ENCODE peak calls at places on chromosomes 4 and X, in five cellular contexts. One of them, this sample, is unnamed.

GRCh38 chr4:185265942-185266341 is 56.5 kb downstream of the SNX25 start:
- DNase-seq in adipocyte: peak
- DNase-seq in cardiac fibroblast: peak
- DNase-seq in SK-N-MC: no peak
- DNase-seq in aorta: no peak
- DNase-seq in this sample: no peak

GRCh38 chr4:184282251-184282713 is 64.6 kb upstream of the ENPP6 start:
- DNase-seq in adipocyte: no peak
- DNase-seq in cardiac fibroblast: no peak
- DNase-seq in SK-N-MC: no peak
- DNase-seq in aorta: no peak
- DNase-seq in this sample: no peak

GRCh38 chrX:9267415-9267814 is 197.4 kb upstream of the TBL1X start:
- DNase-seq in adipocyte: no peak
- DNase-seq in cardiac fibroblast: no peak
- DNase-seq in SK-N-MC: no peak
- DNase-seq in aorta: no peak
- DNase-seq in this sample: no peak

GRCh38 chrX:156001667-156002021 is 4.1 kb downstream of the IL9R start:
- DNase-seq in adipocyte: no peak
- DNase-seq in cardiac fibroblast: no peak
- DNase-seq in SK-N-MC: no peak
- DNase-seq in aorta: no peak
- DNase-seq in this sample: no peak

GRCh38 chrX:21126661-21127060 is 247.6 kb upstream of the CNKSR2 start:
- DNase-seq in adipocyte: no peak
- DNase-seq in cardiac fibroblast: no peak
- DNase-seq in SK-N-MC: no peak
- DNase-seq in aorta: no peak
- DNase-seq in this sample: no peak

GRCh38 chrX:13418126-13419091 is 98.6 kb upstream of the ATXN3L start:
- DNase-seq in adipocyte: peak
- DNase-seq in cardiac fibroblast: peak
- DNase-seq in SK-N-MC: no peak
- DNase-seq in aorta: no peak
- DNase-seq in this sample: no peak

GRCh38 chr4:114509340-114509739 is 89.3 kb upstream of the UGT8 start:
- DNase-seq in adipocyte: no peak
- DNase-seq in cardiac fibroblast: no peak
- DNase-seq in SK-N-MC: no peak
- DNase-seq in aorta: no peak
- DNase-seq in this sample: no peak

GRCh38 chrX:141375011-141375730 is 132.9 kb upstream of the SPANXC start:
- DNase-seq in adipocyte: peak
- DNase-seq in cardiac fibroblast: peak
- DNase-seq in SK-N-MC: no peak
- DNase-seq in aorta: no peak
- DNase-seq in this sample: peak

GRCh38 chr4:14445882-14446281 is 556.4 kb upstream of the CPEB2 start:
- DNase-seq in adipocyte: no peak
- DNase-seq in cardiac fibroblast: peak
- DNase-seq in SK-N-MC: no peak
- DNase-seq in aorta: no peak
- DNase-seq in this sample: no peak

GRCh38 chrX:107454302-107454701 is 4.8 kb downstream of the FRMPD3 start:
- DNase-seq in adipocyte: no peak
- DNase-seq in cardiac fibroblast: peak
- DNase-seq in SK-N-MC: no peak
- DNase-seq in aorta: no peak
- DNase-seq in this sample: no peak

DNA sequence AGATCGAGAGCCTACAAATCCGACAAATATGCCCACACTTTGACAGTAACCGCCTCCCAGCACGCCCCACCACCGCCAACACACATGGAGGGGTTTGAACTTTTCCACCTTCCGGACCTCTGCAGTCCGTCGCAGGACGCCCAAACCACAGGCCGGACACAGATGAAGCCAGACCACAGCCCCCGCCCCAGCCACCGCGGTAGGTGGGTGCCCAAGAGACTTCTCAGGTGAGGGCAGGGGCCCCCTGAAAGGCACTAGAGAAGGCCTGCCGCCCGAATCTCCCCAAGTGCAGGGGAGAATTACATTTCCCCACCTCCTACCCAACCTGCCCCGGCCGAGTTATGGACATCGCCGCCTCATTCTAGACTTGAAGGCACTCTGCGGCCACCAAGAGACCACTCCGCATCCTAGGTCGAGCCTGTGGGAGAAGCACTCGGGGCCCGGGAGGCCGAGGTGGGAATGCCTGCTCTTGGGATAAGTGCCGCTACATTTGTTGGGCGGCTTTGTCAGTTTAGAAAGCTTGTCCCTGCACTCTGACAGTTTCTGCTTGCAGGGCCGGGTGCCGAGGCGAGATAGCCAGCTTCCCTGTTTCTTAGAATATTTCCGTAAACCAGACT is 21.5 kb downstream of the HAND2 start:
- DNase-seq in adipocyte: no peak
- DNase-seq in cardiac fibroblast: no peak
- DNase-seq in SK-N-MC: no peak
- DNase-seq in aorta: no peak
- DNase-seq in this sample: no peak
- H3K4me3 ChIP-seq in adipocyte: peak
- H3K4me3 ChIP-seq in cardiac fibroblast: no peak
- H3K4me3 ChIP-seq in SK-N-MC: no peak
- H3K4me3 ChIP-seq in aorta: no peak
- H3K4me3 ChIP-seq in this sample: no peak

GRCh38 chrX:37684918-37685317 is 673 bp upstream of the XK start:
- DNase-seq in adipocyte: peak
- DNase-seq in cardiac fibroblast: no peak
- DNase-seq in SK-N-MC: no peak
- DNase-seq in aorta: no peak
- DNase-seq in this sample: no peak
- H3K4me3 ChIP-seq in adipocyte: peak
- H3K4me3 ChIP-seq in cardiac fibroblast: no peak
- H3K4me3 ChIP-seq in SK-N-MC: peak
- H3K4me3 ChIP-seq in aorta: no peak
- H3K4me3 ChIP-seq in this sample: no peak

DNA sequence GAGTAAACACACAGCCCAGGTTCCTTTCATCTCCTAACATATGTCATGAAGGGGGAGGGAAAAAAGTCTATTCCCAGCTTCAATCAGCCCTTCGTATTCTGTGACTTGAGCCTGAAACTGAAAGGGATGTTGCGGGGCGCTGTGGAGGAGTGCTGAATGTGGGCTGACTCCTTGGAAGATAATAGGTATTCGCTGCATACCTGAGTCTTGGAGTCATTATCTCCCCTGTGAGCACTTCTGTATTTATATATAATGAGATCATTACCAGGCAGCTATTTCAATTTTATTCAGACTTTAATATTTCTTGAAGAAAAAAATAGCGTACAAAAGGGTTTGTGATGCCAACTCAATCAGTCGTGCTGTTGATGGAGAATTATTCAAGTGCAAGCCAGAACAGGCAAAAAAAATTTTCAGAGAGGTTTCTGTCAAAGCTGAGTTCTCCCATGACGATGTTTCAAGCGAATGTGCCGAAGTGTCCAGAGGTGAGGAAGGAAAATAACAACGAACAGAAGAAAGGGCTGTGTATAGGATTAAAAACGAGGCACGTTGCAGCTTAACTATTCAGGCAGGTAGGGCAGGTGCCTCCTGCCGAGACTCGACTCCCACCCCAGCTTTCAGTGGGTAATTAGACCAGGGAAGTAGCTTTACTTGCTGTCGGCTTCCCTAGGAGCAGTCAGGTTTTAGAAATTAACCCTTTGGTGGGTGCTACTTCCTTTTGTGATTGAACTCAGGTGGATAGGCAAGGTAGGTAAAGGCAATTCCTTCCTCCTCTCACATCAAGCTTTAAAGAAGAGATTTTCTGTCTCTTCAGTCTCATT is 163.7 kb upstream of the NOCT start:
- DNase-seq in adipocyte: peak
- DNase-seq in cardiac fibroblast: peak
- DNase-seq in SK-N-MC: no peak
- DNase-seq in aorta: no peak
- DNase-seq in this sample: no peak
- H3K4me3 ChIP-seq in adipocyte: no peak
- H3K4me3 ChIP-seq in cardiac fibroblast: no peak
- H3K4me3 ChIP-seq in SK-N-MC: no peak
- H3K4me3 ChIP-seq in aorta: no peak
- H3K4me3 ChIP-seq in this sample: no peak

GRCh38 chr4:5888222-5888701 is 4.6 kb downstream of the CRMP1 start:
- DNase-seq in adipocyte: peak
- DNase-seq in cardiac fibroblast: no peak
- DNase-seq in SK-N-MC: no peak
- DNase-seq in aorta: no peak
- DNase-seq in this sample: no peak

GRCh38 chr4:5892321-5893012 is 419 bp downstream of the CRMP1 start:
- DNase-seq in adipocyte: no peak
- DNase-seq in cardiac fibroblast: no peak
- DNase-seq in SK-N-MC: no peak
- DNase-seq in aorta: no peak
- DNase-seq in this sample: no peak

GRCh38 chr4:5888706-5889696 is 3.9 kb downstream of the CRMP1 start:
- DNase-seq in adipocyte: no peak
- DNase-seq in cardiac fibroblast: no peak
- DNase-seq in SK-N-MC: no peak
- DNase-seq in aorta: no peak
- DNase-seq in this sample: no peak

GRCh38 chr4:5891563-5892320 is 1.1 kb downstream of the CRMP1 start:
- DNase-seq in adipocyte: no peak
- DNase-seq in cardiac fibroblast: no peak
- DNase-seq in SK-N-MC: no peak
- DNase-seq in aorta: no peak
- DNase-seq in this sample: no peak

GRCh38 chr4:5890063-5890727 is 2.7 kb downstream of the CRMP1 start:
- DNase-seq in adipocyte: no peak
- DNase-seq in cardiac fibroblast: no peak
- DNase-seq in SK-N-MC: no peak
- DNase-seq in aorta: no peak
- DNase-seq in this sample: no peak
- H3K4me3 ChIP-seq in adipocyte: no peak
- H3K4me3 ChIP-seq in cardiac fibroblast: no peak
- H3K4me3 ChIP-seq in SK-N-MC: no peak
- H3K4me3 ChIP-seq in aorta: no peak
- H3K4me3 ChIP-seq in this sample: no peak

GRCh38 chr4:87112063-87112462 is 108.4 kb downstream of the KLHL8 start:
- DNase-seq in adipocyte: no peak
- DNase-seq in cardiac fibroblast: no peak
- DNase-seq in SK-N-MC: no peak
- DNase-seq in aorta: no peak
- DNase-seq in this sample: no peak

GRCh38 chr4:87109121-87109520 is 111.3 kb downstream of the KLHL8 start:
- DNase-seq in adipocyte: no peak
- DNase-seq in cardiac fibroblast: no peak
- DNase-seq in SK-N-MC: peak
- DNase-seq in aorta: no peak
- DNase-seq in this sample: no peak

GRCh38 chr4:87105101-87105852 is 115.1 kb downstream of the KLHL8 start:
- DNase-seq in adipocyte: no peak
- DNase-seq in cardiac fibroblast: no peak
- DNase-seq in SK-N-MC: no peak
- DNase-seq in aorta: no peak
- DNase-seq in this sample: no peak

GRCh38 chr4:87109945-87110344 is 110.5 kb downstream of the KLHL8 start:
- DNase-seq in adipocyte: no peak
- DNase-seq in cardiac fibroblast: no peak
- DNase-seq in SK-N-MC: no peak
- DNase-seq in aorta: no peak
- DNase-seq in this sample: no peak

DNA sequence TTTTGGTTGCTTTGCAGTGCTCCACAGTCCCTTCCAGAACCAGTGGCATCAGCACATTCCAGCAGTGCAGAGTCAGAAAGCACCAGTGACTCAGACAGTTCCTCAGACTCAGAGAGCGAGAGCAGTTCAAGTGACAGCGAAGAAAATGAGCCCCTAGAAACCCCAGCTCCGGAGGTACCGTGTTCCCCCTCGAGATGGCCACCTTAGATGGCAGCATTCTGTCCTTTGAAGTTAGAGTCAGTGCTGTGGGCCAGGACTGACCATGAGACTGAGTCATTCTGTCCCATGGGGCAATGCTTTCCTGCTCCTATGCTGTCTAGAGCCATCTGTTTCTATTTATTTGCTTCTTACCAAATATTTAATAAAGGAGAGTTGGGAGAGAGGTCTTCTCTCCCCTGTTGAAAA is 112.3 kb downstream of the KLHL8 start:
- DNase-seq in adipocyte: peak
- DNase-seq in cardiac fibroblast: peak
- DNase-seq in SK-N-MC: peak
- DNase-seq in aorta: no peak
- DNase-seq in this sample: peak
- H3K4me3 ChIP-seq in adipocyte: peak
- H3K4me3 ChIP-seq in cardiac fibroblast: no peak
- H3K4me3 ChIP-seq in SK-N-MC: peak
- H3K4me3 ChIP-seq in aorta: no peak
- H3K4me3 ChIP-seq in this sample: no peak